ENCODE peak calls at places on chromosome 17, in seven cellular contexts. M is esophagus muscularis mucosa, Z is cardiac septum, C is H7, O is H54, L is HFF-Myc, K is HS-5. G is an unnamed sample.

GRCh38 chr17:42553161-42553818 is 567 bp downstream of the HSD17B1 start:
- DNase-seq in K (no peak), C (peak; percentile 76), L (no peak), O (no peak), M (no peak), Z (no peak), G (peak; percentile 81)

GRCh38 chr17:78356163-78356713 is 3.6 kb downstream of the SOCS3 start:
- DNase-seq in M (no peak), K (no peak), L (peak; percentile 71), O (peak; percentile 80), Z (no peak), C (peak; percentile 81), G (no peak)

GRCh38 chr17:77281024-77281903 is 140.5 kb downstream of the SEC14L1 start:
- DNase-seq in K (no peak), L (no peak), O (peak; percentile 76), M (no peak), C (peak; percentile 99), Z (no peak), G (no peak)

GRCh38 chr17:64723781-64724180 is 61.7 kb upstream of the SMURF2 start:
- DNase-seq in L (no peak), M (no peak), C (no peak), K (no peak), Z (no peak), O (no peak), G (no peak)

GRCh38 chr17:37286430-37286829 is 89.4 kb upstream of the C17orf78 start:
- DNase-seq in Z (no peak), K (no peak), M (no peak), O (no peak), C (no peak), L (no peak), G (no peak)

GRCh38 chr17:46044286-46044928 is 45.4 kb downstream of the STH start:
- DNase-seq in O (peak; percentile 64), M (no peak), Z (no peak), K (peak; percentile 62), C (peak; percentile 71), L (peak; percentile 82), G (no peak)

GRCh38 chr17:65547253-65547670 is 14.2 kb downstream of the AXIN2 start:
- DNase-seq in C (no peak), K (no peak), L (no peak), Z (no peak), O (no peak), M (no peak), G (no peak)

GRCh38 chr17:71628306-71628705 is 492.5 kb upstream of the SOX9 start:
- DNase-seq in K (no peak), O (no peak), C (no peak), L (no peak), M (no peak), Z (no peak), G (no peak)

GRCh38 chr17:74868908-74869255 is 3.9 kb downstream of the FDXR start:
- DNase-seq in C (no peak), Z (no peak), O (no peak), L (no peak), M (no peak), K (no peak), G (no peak)

GRCh38 chr17:64491034-64491860 is 5.6 kb downstream of the POLG2 start:
- DNase-seq in O (no peak), M (no peak), Z (no peak), C (no peak), L (no peak), K (no peak), G (no peak)

GRCh38 chr17:83177611-83178532 is 98.5 kb downstream of the METRNL start:
- DNase-seq in Z (peak; percentile 74), O (no peak), L (no peak), K (no peak), M (peak; percentile 86), C (no peak), G (no peak)

GRCh38 chr17:55285340-55286301 is 20.9 kb downstream of the HLF start:
- DNase-seq in Z (peak; percentile 88), L (peak; percentile 19), M (peak; percentile 98), C (no peak), O (no peak), K (no peak), G (peak; percentile 95)

GRCh38 chr17:45046536-45047125 is 4.8 kb downstream of the DCAKD start:
- DNase-seq in C (no peak), L (no peak), K (no peak), M (no peak), O (no peak), Z (no peak), G (no peak)

GRCh38 chr17:12789075-12789975 is at the start of gene ARHGAP44:
- DNase-seq in O (no peak), L (no peak), C (peak; percentile 89), M (no peak), Z (no peak), K (peak; percentile 9), G (no peak)

GRCh38 chr17:4986403-4986802 is 1.1 kb downstream of the CAMTA2 start:
- DNase-seq in C (no peak), L (no peak), O (no peak), M (no peak), K (no peak), Z (no peak), G (no peak)

GRCh38 chr17:28598389-28598788 is 436 bp downstream of the SPAG5 start:
- DNase-seq in O (peak; percentile 34), K (no peak), C (no peak), Z (no peak), M (no peak), L (no peak), G (no peak)

GRCh38 chr17:68600123-68600880 is 865 bp downstream of the FAM20A start:
- DNase-seq in L (no peak), O (no peak), Z (peak; percentile 76), M (peak; percentile 88), K (no peak), C (peak; percentile 87), G (no peak)

GRCh38 chr17:17439971-17440843 is 36.6 kb upstream of the MED9 start:
- DNase-seq in K (no peak), Z (no peak), M (no peak), L (no peak), C (peak; percentile 82), O (peak; percentile 58), G (no peak)

GRCh38 chr17:31511583-31511982 is 120.1 kb downstream of the RAB11FIP4 start:
- DNase-seq in Z (no peak), C (no peak), L (no peak), O (no peak), M (no peak), K (no peak), G (no peak)